ENCODE peak calls at places on chromosomes 13 and 19, in eight cellular contexts. I, V, N, C, Z, Q, O and P are unnamed samples.
A peak's percentile ranks its signal among the peaks of the same experiment; 100 is the strongest.

GRCh38 chr19:2235396-2236284 is 489 bp downstream of the PLEKHJ1 start:
- DNase-seq in I (no peak), O (no peak), V (peak; percentile 72), Z (no peak), N (no peak), C (no peak), Q (no peak), P (no peak)

GRCh38 chr19:45498411-45499195 is at the start of gene PPM1N:
- DNase-seq in N (no peak), I (no peak), Q (peak; percentile 29), O (no peak), V (no peak), Z (no peak), C (no peak), P (no peak)

GRCh38 chr19:13959962-13960862 is 7.9 kb downstream of the DCAF15 start:
- DNase-seq in Q (no peak), I (no peak), C (no peak), Z (no peak), O (no peak), V (no peak), N (no peak), P (no peak)

GRCh38 chr19:47110521-47111080 is 3.0 kb downstream of the ZC3H4 start:
- DNase-seq in N (no peak), Z (no peak), I (no peak), C (no peak), Q (no peak), V (no peak), O (no peak), P (no peak)

GRCh38 chr13:23321534-23322241 is 111.8 kb downstream of the SACS start:
- DNase-seq in V (no peak), I (no peak), Q (peak; percentile 91), Z (peak; percentile 29), N (no peak), C (peak; percentile 97), O (peak; percentile 67), P (peak; percentile 56)

GRCh38 chr19:42794751-42795150 is 29.3 kb upstream of the PSG8 start:
- DNase-seq in C (peak; percentile 4), Z (no peak), N (no peak), I (no peak), V (no peak), Q (no peak), O (no peak), P (peak; percentile 29)

GRCh38 chr19:8377598-8377997 is 12.6 kb upstream of the RAB11B start:
- DNase-seq in O (no peak), Q (no peak), V (no peak), I (no peak), Z (no peak), N (no peak), C (no peak), P (no peak)

GRCh38 chr19:35211545-35212230 is 16.9 kb downstream of the FAM187B start:
- DNase-seq in Q (no peak), O (no peak), I (no peak), V (no peak), C (no peak), N (no peak), Z (no peak), P (no peak)

GRCh38 chr19:2101417-2102335 is 5.0 kb downstream of the IZUMO4 start:
- DNase-seq in N (no peak), Z (no peak), C (no peak), I (no peak), Q (no peak), O (no peak), V (no peak), P (no peak)

GRCh38 chr13:112320303-112320702 is 55.9 kb upstream of the SPACA7 start:
- DNase-seq in I (no peak), Q (no peak), C (no peak), O (no peak), Z (no peak), N (no peak), V (no peak), P (no peak)

GRCh38 chr19:15287496-15287895 is 44.8 kb downstream of the BRD4 start:
- DNase-seq in V (no peak), Z (no peak), Q (no peak), C (no peak), I (no peak), N (no peak), O (no peak), P (no peak)

GRCh38 chr19:57269515-57270250 is 10.6 kb upstream of the ZNF460 start:
- DNase-seq in O (peak; percentile 63), Q (peak; percentile 87), N (no peak), I (no peak), V (no peak), C (peak; percentile 85), Z (peak; percentile 46), P (peak; percentile 81)

GRCh38 chr13:100203696-100204367 is 114.9 kb downstream of the PCCA start:
- DNase-seq in I (no peak), O (no peak), Q (peak; percentile 78), N (no peak), V (no peak), C (peak; percentile 85), Z (peak; percentile 45), P (peak; percentile 40)

GRCh38 chr13:40920826-40921225 is 98.3 kb downstream of the ELF1 start:
- DNase-seq in I (no peak), V (no peak), C (peak; percentile 35), O (peak; percentile 8), N (no peak), Z (no peak), Q (no peak), P (no peak)

GRCh38 chr13:51229731-51230130 is 7.5 kb downstream of the FAM124A start:
- DNase-seq in V (no peak), N (no peak), Q (no peak), O (no peak), Z (no peak), I (no peak), C (no peak), P (no peak)

GRCh38 chr19:31109626-31110025 is 239.6 kb downstream of the TSHZ3 start:
- DNase-seq in Q (no peak), Z (no peak), V (no peak), O (no peak), N (no peak), C (no peak), I (no peak), P (no peak)

GRCh38 chr13:29925457-29925856 is 75.0 kb upstream of the UBL3 start:
- DNase-seq in O (no peak), N (no peak), Q (peak; percentile 79), V (peak; percentile 45), Z (no peak), I (peak; percentile 10), C (peak; percentile 86), P (no peak)

GRCh38 chr13:41562083-41562482 is 104.7 kb downstream of the RGCC start:
- DNase-seq in Z (peak; percentile 46), N (peak; percentile 63), C (peak; percentile 97), V (no peak), O (peak; percentile 81), I (no peak), Q (peak; percentile 88), P (peak; percentile 42)

GRCh38 chr13:19607523-19608078 is 25.9 kb upstream of the MPHOSPH8 start:
- DNase-seq in O (no peak), V (no peak), Z (no peak), N (no peak), Q (no peak), I (no peak), C (no peak), P (no peak)

GRCh38 chr19:16518483-16519229 is 22.5 kb downstream of the C19orf44 start:
- DNase-seq in V (no peak), O (no peak), C (no peak), Q (no peak), Z (no peak), N (no peak), I (no peak), P (no peak)

GRCh38 chr19:39557791-39558622 is 18.0 kb upstream of the EID2 start:
- DNase-seq in V (no peak), Q (peak; percentile 70), Z (no peak), N (no peak), O (no peak), C (peak; percentile 52), I (no peak), P (no peak)

GRCh38 chr13:77554079-77554478 is 18.6 kb downstream of the SCEL start:
- DNase-seq in O (no peak), N (no peak), Z (no peak), V (no peak), I (no peak), Q (no peak), C (no peak), P (no peak)

GRCh38 chr19:53172892-53173291 is 14.0 kb upstream of the ZNF347 start:
- DNase-seq in Z (no peak), O (no peak), Q (peak; percentile 39), N (no peak), C (peak; percentile 71), I (no peak), V (no peak), P (no peak)

GRCh38 chr13:95075506-95075905 is 225.7 kb downstream of the ABCC4 start:
- DNase-seq in C (no peak), V (no peak), I (no peak), O (no peak), Z (no peak), N (no peak), Q (peak; percentile 26), P (no peak)

GRCh38 chr19:44356383-44357111 is at the start of gene ZNF112:
- DNase-seq in O (peak; percentile 69), V (peak; percentile 91), C (peak; percentile 93), Z (peak; percentile 61), I (no peak), N (peak; percentile 86), Q (peak; percentile 94), P (peak; percentile 71)

GRCh38 chr13:113815151-113816058 is 48.5 kb downstream of the GAS6 start:
- DNase-seq in O (no peak), Q (no peak), N (no peak), V (no peak), Z (no peak), I (no peak), C (no peak), P (no peak)

GRCh38 chr13:24684600-24684998 is 4.4 kb downstream of the ATP12A start:
- DNase-seq in O (no peak), C (peak; percentile 5), V (no peak), Z (no peak), I (no peak), N (no peak), Q (peak; percentile 39), P (no peak)

GRCh38 chr19:31354316-31354715 is 5.1 kb upstream of the TSHZ3 start:
- DNase-seq in Q (no peak), Z (no peak), I (no peak), O (no peak), C (no peak), N (no peak), V (no peak), P (no peak)

GRCh38 chr19:42254083-42254849 is 662 bp downstream of the ERF start:
- DNase-seq in V (no peak), Q (peak; percentile 61), O (no peak), N (peak; percentile 23), I (no peak), C (peak; percentile 63), Z (no peak), P (no peak)

GRCh38 chr19:10699650-10700335 is 1.4 kb upstream of the QTRT1 start:
- DNase-seq in O (peak; percentile 23), N (no peak), V (peak; percentile 15), Q (peak; percentile 56), C (peak; percentile 79), I (no peak), Z (no peak), P (peak; percentile 42)

GRCh38 chr19:45265375-45265774 is 14.3 kb downstream of the MARK4 start:
- DNase-seq in Z (no peak), C (no peak), Q (no peak), O (no peak), V (no peak), N (no peak), I (no peak), P (no peak)

GRCh38 chr13:85009447-85009846 is 789.8 kb downstream of the SLITRK6 start:
- DNase-seq in C (no peak), Z (no peak), N (no peak), I (no peak), O (no peak), Q (no peak), V (no peak), P (no peak)

GRCh38 chr13:99265162-99265822 is 7.1 kb upstream of the GPR18 start:
- DNase-seq in V (no peak), Q (no peak), I (no peak), C (no peak), Z (no peak), N (no peak), O (no peak), P (no peak)

GRCh38 chr13:111957913-111958450 is 109.0 kb upstream of the SOX1 start:
- DNase-seq in O (no peak), Z (no peak), Q (no peak), C (no peak), V (no peak), I (no peak), N (no peak), P (no peak)